ENCODE peak calls at places on chromosomes 4 and X, in six cellular contexts. O, C, E, V, T and M are unnamed samples.

GRCh38 chr4:122552898-122553297 is 68.0 kb downstream of the IL21 start:
- DNase-seq in O (no peak), C (no peak), E (no peak), V (no peak), T (no peak), M (no peak)

GRCh38 chrX:56788229-56788628 is 59.2 kb downstream of the NBDY start:
- DNase-seq in O (no peak), C (no peak), E (no peak), V (no peak), T (no peak), M (no peak)

GRCh38 chr4:4762909-4763814 is 96.3 kb upstream of the MSX1 start:
- DNase-seq in O (peak; percentile 69), C (peak; percentile 49), E (peak; percentile 73), V (peak; percentile 98), T (peak; percentile 77), M (peak; percentile 21)

GRCh38 chrX:32530802-32531403 is 680.4 kb downstream of the DMD start:
- DNase-seq in O (peak; percentile 49), C (peak; percentile 69), E (peak; percentile 55), V (no peak), T (peak; percentile 79), M (peak; percentile 6)

GRCh38 chrX:101407167-101407747 is 468 bp downstream of the GLA start:
- DNase-seq in O (peak; percentile 28), C (no peak), E (no peak), V (no peak), T (no peak), M (no peak)

GRCh38 chrX:110381216-110381615 is 22.6 kb downstream of the RTL9 start:
- DNase-seq in O (peak; percentile 51), C (peak; percentile 19), E (peak; percentile 44), V (no peak), T (no peak), M (no peak)

GRCh38 chrX:45756562-45756961 is 555.9 kb upstream of the DIPK2B start:
- DNase-seq in O (no peak), C (no peak), E (peak; percentile 63), V (no peak), T (no peak), M (peak; percentile 54)

GRCh38 chrX:104255465-104255864 is 732 bp upstream of the ESX1 start:
- DNase-seq in O (no peak), C (no peak), E (no peak), V (no peak), T (no peak), M (no peak)

GRCh38 chr4:48779095-48779997 is 733 bp downstream of the FRYL start:
- DNase-seq in O (peak; percentile 83), C (peak; percentile 52), E (peak; percentile 39), V (no peak), T (peak; percentile 83), M (peak; percentile 72)

GRCh38 chr4:5842456-5842855 is 50.4 kb downstream of the CRMP1 start:
- DNase-seq in O (no peak), C (no peak), E (no peak), V (no peak), T (no peak), M (no peak)

GRCh38 chr4:82357640-82358039 is 16.2 kb downstream of the HNRNPD start:
- DNase-seq in O (no peak), C (no peak), E (no peak), V (no peak), T (no peak), M (no peak)

GRCh38 chrX:118066867-118067515 is 49.6 kb downstream of the KLHL13 start:
- DNase-seq in O (no peak), C (no peak), E (peak; percentile 79), V (no peak), T (no peak), M (no peak)

GRCh38 chr4:75494563-75494962 is 19.6 kb downstream of the RCHY1 start:
- DNase-seq in O (peak; percentile 78), C (peak; percentile 88), E (peak; percentile 43), V (no peak), T (no peak), M (no peak)

GRCh38 chr4:170599894-170600293 is 510.1 kb upstream of the AADAT start:
- DNase-seq in O (no peak), C (no peak), E (no peak), V (no peak), T (no peak), M (no peak)

GRCh38 chr4:26087108-26087507 is 173.1 kb downstream of the SMIM20 start:
- DNase-seq in O (no peak), C (no peak), E (no peak), V (no peak), T (no peak), M (no peak)
- H3K9ac ChIP-seq in O (no peak overlapping the region), C (no peak overlapping the region), E (no peak overlapping the region), V (no peak overlapping the region), T (no peak overlapping the region), M (no peak overlapping the region)

GRCh38 chr4:98657531-98658286 is 702 bp downstream of the TSPAN5 start:
- DNase-seq in O (peak; percentile 80), C (peak; percentile 75), E (peak; percentile 66), V (no peak), T (peak; percentile 72), M (no peak)
- TF ChIP-seq EZH2 in O (no peak), C (no peak), E (no peak), V (no peak), T (no peak), M (no peak)

GRCh38 chr4:125727931-125728330 is 413.2 kb downstream of the FAT4 start:
- DNase-seq in O (no peak), C (peak; percentile 32), E (no peak), V (no peak), T (no peak), M (no peak)
- H3K4me2 ChIP-seq in O (no peak overlapping the region), C (peak overlapping the region; percentile 23), E (peak overlapping the region; percentile 40), V (peak overlapping the region; percentile 69), T (no peak overlapping the region), M (no peak overlapping the region)

GRCh38 chr4:84792366-84793301 is 173.9 kb downstream of the WDFY3 start:
- DNase-seq in O (peak; percentile 31), C (peak; percentile 46), E (no peak), V (no peak), T (no peak), M (no peak)
- H3K9ac ChIP-seq in O (no peak overlapping the region), C (no peak overlapping the region), E (no peak overlapping the region), V (no peak overlapping the region), T (no peak overlapping the region), M (no peak overlapping the region)

GRCh38 chr4:110618091-110619000 is 4.5 kb downstream of the PITX2 start:
- DNase-seq in O (no peak), C (no peak), E (peak; percentile 54), V (no peak), T (peak; percentile 90), M (no peak)
- TF ChIP-seq EZH2 in O (no peak), C (peak; percentile 87), E (no peak), V (no peak), T (peak; percentile 71), M (no peak)

DNA sequence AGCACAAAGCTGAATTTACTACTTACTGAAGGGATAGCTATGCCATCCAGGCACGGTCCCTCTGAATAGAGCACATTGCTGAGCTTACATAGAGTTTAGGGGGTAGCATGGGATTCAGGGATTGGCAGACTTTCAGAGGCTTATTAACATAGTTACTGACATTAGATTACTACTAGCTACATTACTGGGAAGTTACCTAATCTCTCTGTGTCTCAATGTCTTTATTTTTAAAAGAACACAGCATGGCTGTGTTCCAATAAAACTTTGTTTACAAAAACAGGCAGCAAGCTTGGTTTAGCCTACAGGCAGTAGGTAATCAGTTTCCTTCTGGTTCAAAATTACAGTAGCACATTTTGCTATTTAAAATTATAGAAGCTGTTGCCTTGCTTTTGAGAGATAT is 7.0 kb downstream of the KLHL8 start:
- DNase-seq in O (no peak), C (peak; percentile 71), E (no peak), V (no peak), T (no peak), M (no peak)
- H3K4me2 ChIP-seq in O (no peak overlapping the region), C (no peak overlapping the region), E (no peak overlapping the region), V (no peak overlapping the region), T (no peak overlapping the region), M (no peak overlapping the region)

GRCh38 chr4:147418206-147418605 is 62.7 kb upstream of the EDNRA start:
- DNase-seq in O (no peak), C (no peak), E (no peak), V (no peak), T (no peak), M (no peak)
- H3K9ac ChIP-seq in O (no peak overlapping the region), C (no peak overlapping the region), E (no peak overlapping the region), V (no peak overlapping the region), T (no peak overlapping the region), M (no peak overlapping the region)